ENCODE peak calls at places on chromosomes 4 and X, in five cellular contexts. C is transverse colon, O is breast epithelium, J is prostate gland, I is spleen. Z is an unnamed sample.

GRCh38 chr4:8315343-8316250 is 46.0 kb downstream of the HTRA3 start:
- DNase-seq in C (peak; percentile 26), J (peak; percentile 51), I (peak; percentile 75), O (no peak), Z (no peak)

GRCh38 chrX:53065066-53065465 is 16.5 kb downstream of the GPR173 start:
- DNase-seq in I (no peak), J (no peak), O (no peak), C (no peak), Z (no peak)

GRCh38 chr4:89356086-89356485 is 48.5 kb upstream of the GPRIN3 start:
- DNase-seq in I (no peak), O (no peak), C (no peak), J (no peak), Z (no peak)

GRCh38 chrX:110491846-110492620 is 133.4 kb downstream of the RTL9 start:
- DNase-seq in O (no peak), C (no peak), J (no peak), I (no peak), Z (no peak)

GRCh38 chrX:7389576-7389975 is 241.6 kb upstream of the PUDP start:
- DNase-seq in I (no peak), O (no peak), J (no peak), C (no peak), Z (no peak)

GRCh38 chr4:108345862-108346530 is 177.3 kb upstream of the LEF1 start:
- DNase-seq in J (no peak), C (no peak), O (no peak), I (no peak), Z (peak; percentile 71)

GRCh38 chrX:153909024-153909979 is 4.8 kb downstream of the AVPR2 start:
- DNase-seq in O (no peak), C (no peak), J (no peak), I (peak; percentile 76), Z (no peak)

GRCh38 chr4:25367004-25367621 is 9.9 kb upstream of the ANAPC4 start:
- DNase-seq in I (no peak), C (no peak), O (no peak), J (no peak), Z (no peak)

GRCh38 chr4:186204103-186204559 is 12.8 kb downstream of the CYP4V2 start:
- DNase-seq in I (no peak), C (peak; percentile 75), J (no peak), O (no peak), Z (no peak)

GRCh38 chr4:53141308-53141707 is 224.6 kb downstream of the SCFD2 start:
- DNase-seq in O (no peak), C (no peak), J (no peak), I (no peak), Z (no peak)

GRCh38 chrX:32741910-32742309 is 469.4 kb downstream of the DMD start:
- DNase-seq in J (no peak), I (no peak), O (no peak), C (no peak), Z (no peak)

GRCh38 chr4:173461170-173461569 is 62.3 kb upstream of the SCRG1 start:
- DNase-seq in J (no peak), O (no peak), I (no peak), C (no peak), Z (no peak)

GRCh38 chr4:25050370-25051098 is 19.8 kb upstream of the LGI2 start:
- DNase-seq in O (no peak), I (no peak), C (no peak), J (no peak), Z (no peak)

GRCh38 chr4:10640535-10641159 is 43.9 kb downstream of the CLNK start:
- DNase-seq in I (no peak), C (no peak), O (no peak), J (no peak), Z (no peak)

GRCh38 chr4:113851816-113852215 is 90.3 kb upstream of the CAMK2D start:
- DNase-seq in C (no peak), I (no peak), O (no peak), J (no peak), Z (no peak)

GRCh38 chrX:98480606-98481005 is 1596.9 kb downstream of the RPA4 start:
- DNase-seq in I (no peak), O (no peak), C (no peak), J (no peak), Z (no peak)

GRCh38 chrX:139213241-139213709 is 317.3 kb upstream of the F9 start:
- DNase-seq in I (no peak), O (no peak), C (no peak), J (no peak), Z (no peak)

GRCh38 chr4:56200275-56200674 is 187.0 kb downstream of the AASDH start:
- DNase-seq in O (no peak), J (no peak), C (no peak), I (no peak), Z (no peak)

GRCh38 chr4:38099908-38100407 is 139.8 kb downstream of the PTTG2 start:
- DNase-seq in J (no peak), I (no peak), C (no peak), O (no peak), Z (no peak)

GRCh38 chrX:96564595-96564994 is 120.0 kb upstream of the DIAPH2 start:
- DNase-seq in C (no peak), O (no peak), J (no peak), I (no peak), Z (no peak)

GRCh38 chrX:110146521-110146920 is 143.6 kb downstream of the TMEM164 start:
- DNase-seq in I (no peak), O (no peak), C (peak; percentile 35), J (peak; percentile 8), Z (no peak)

GRCh38 chrX:137926090-137926489 is 360.2 kb downstream of the ZIC3 start:
- DNase-seq in I (no peak), J (no peak), C (no peak), O (no peak), Z (peak; percentile 2)

GRCh38 chr4:97457253-97457652 is 686.0 kb downstream of the STPG2 start:
- DNase-seq in J (no peak), I (no peak), C (no peak), O (no peak), Z (no peak)

DNA sequence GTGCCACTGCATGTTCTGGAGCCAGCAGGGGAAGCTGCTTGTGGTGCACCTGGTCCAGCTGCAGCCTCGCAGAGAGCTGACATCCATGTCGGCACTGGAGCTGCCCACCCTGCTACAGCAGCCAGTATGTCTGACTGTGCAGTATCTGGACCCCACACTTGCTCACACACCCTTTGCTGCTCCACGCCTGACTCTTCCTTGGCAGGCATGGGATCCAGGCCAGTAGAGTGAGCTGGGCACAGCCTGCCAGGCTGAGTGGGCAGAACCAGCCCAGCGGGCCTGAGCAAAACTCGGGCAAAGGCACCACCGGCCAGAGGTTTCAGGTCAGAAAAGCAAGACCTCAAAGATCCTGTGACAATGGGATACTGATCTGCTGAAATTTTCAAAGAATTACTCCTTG is 690.1 kb downstream of the STPG2 start:
- DNase-seq in I (peak; percentile 60), J (no peak), C (no peak), O (no peak), Z (no peak)
- H3K9me3 ChIP-seq in I (no peaks in the 10 kb centered on the region), J (no peaks in the 10 kb centered on the region), C (no peaks in the 10 kb centered on the region), O (peaks cover 23% of the 10 kb centered on the region), Z (no peaks in the 10 kb centered on the region)

DNA sequence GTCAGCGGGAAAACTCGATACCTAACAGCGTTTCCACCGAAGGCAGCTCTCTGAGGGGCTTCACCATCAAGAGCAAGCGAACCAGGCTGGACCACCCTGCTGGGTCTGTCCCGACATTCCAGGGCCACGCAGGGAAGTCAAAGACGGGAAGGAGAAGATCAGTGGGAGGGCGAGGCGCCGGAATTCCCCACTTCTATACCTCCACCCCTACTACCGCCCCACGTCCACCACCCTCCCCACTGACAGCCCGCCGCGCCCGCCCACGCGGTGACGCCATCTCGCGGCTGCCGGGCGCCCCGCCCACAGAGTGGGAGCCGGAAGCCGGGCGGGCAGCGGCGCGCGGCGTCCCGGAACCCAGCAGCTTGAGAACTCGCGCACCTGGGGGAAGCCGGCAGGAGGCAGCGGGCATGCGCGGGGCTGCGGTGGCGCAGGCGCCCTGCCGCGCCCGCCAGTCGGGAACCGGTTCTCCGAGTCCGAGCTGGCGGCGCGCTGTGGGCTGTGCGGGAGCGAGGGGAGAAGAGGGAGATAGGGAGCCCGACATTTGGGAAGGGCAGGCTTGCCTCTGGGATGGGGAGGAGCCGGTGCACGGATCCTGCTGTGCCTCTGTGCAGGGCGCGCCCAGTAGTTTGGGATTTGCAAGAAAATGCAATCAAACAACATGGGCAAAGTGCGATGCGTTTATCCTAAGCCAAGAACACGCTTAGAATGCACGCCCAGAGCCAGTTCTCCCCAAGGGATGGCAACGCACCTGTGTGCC is 3.2 kb upstream of the STIM2 start:
- DNase-seq in I (peak; percentile 98), J (peak; percentile 87), O (peak; percentile 90), C (peak; percentile 93), Z (no peak)
- TF ChIP-seq POLR2AphosphoS5 in I (peak; percentile 90), J (peak; percentile 34), O (no peak), C (peak; percentile 87), Z (peak; percentile 67)

DNA sequence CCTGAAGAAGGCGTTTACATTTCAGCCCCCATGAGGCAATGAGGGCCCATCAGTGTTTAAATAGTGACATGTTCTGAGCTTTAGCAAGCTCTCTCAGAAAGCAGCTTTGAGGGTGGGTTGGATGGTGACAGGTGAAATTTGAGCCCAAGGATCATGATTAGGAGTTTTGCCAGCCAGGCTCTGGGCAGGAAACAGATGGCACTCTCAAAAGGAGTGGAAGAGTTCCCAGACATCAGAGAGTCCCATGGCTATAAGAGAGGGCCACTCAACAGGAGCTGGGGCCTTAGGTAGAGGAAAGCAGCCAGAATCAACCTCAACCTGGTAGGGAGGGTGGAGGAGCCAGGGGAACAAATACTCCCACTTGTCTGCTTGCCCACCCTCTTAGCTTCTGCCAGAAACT is 499.8 kb downstream of the MID1IP1 start:
- DNase-seq in C (no peak), O (no peak), I (no peak), J (no peak), Z (no peak)
- H3K9me3 ChIP-seq in C (no peaks in the 10 kb centered on the region), O (peaks cover 17% of the 10 kb centered on the region), I (peaks cover 12% of the 10 kb centered on the region), J (no peaks in the 10 kb centered on the region), Z (no peaks in the 10 kb centered on the region)

GRCh38 chrX:129540725-129541184 is 696 bp downstream of the OCRL start:
- DNase-seq in I (no peak), J (peak; percentile 8), O (no peak), C (peak; percentile 66), Z (no peak)
- TF ChIP-seq POLR2AphosphoS5 in I (no peak), J (no peak), O (no peak), C (peak; percentile 69), Z (no peak)

GRCh38 chr4:14621731-14622459 is 380.4 kb upstream of the CPEB2 start:
- DNase-seq in C (no peak), O (no peak), I (no peak), J (no peak), Z (no peak)
- H3K9me3 ChIP-seq in C (no peaks in the 10 kb centered on the region), O (no peaks in the 10 kb centered on the region), I (no peaks in the 10 kb centered on the region), J (no peaks in the 10 kb centered on the region), Z (no peaks in the 10 kb centered on the region)

GRCh38 chr4:185035284-185035683 is 17.0 kb downstream of the HELT start:
- DNase-seq in J (no peak), C (no peak), I (no peak), O (no peak), Z (no peak)
- TF ChIP-seq POLR2AphosphoS5 in J (no peak), C (no peak), I (no peak), O (no peak), Z (no peak)